ENCODE peak calls at places on chromosomes 5 and 9, in seven cellular contexts. A is brain microvascular endothelial cell, V is RWPE1, J is A549, T is psoas muscle, C is nephron progenitor cell, F is epithelial cell of esophagus. G is an unnamed sample.
A peak's percentile ranks its signal among the peaks of the same experiment; 100 is the strongest.

GRCh38 chr9:27470291-27470805 is 53.7 kb upstream of the IFNK start:
- DNase-seq in A (no peak), V (no peak), J (no peak), T (no peak), C (peak; percentile 18), F (no peak), G (no peak)

GRCh38 chr9:76181020-76181641 is 213.1 kb downstream of the RFK start:
- DNase-seq in A (peak; percentile 93), V (peak; percentile 48), J (peak; percentile 82), T (no peak), C (no peak), F (peak; percentile 92), G (peak; percentile 91)

GRCh38 chr9:19440823-19441580 is 32.2 kb downstream of the ACER2 start:
- DNase-seq in A (no peak), V (no peak), J (no peak), T (no peak), C (no peak), F (peak; percentile 11), G (no peak)

GRCh38 chr9:119688547-119688946 is 319.3 kb upstream of the BRINP1 start:
- DNase-seq in A (no peak), V (no peak), J (no peak), T (no peak), C (no peak), F (no peak), G (no peak)

GRCh38 chr5:15823413-15823812 is 323.4 kb downstream of the FBXL7 start:
- DNase-seq in A (no peak), V (no peak), J (no peak), T (no peak), C (no peak), F (no peak), G (no peak)

GRCh38 chr9:99253772-99254431 is 31.8 kb downstream of the SEC61B start:
- DNase-seq in A (no peak), V (no peak), J (no peak), T (no peak), C (no peak), F (peak; percentile 53), G (peak; percentile 72)

GRCh38 chr5:135832941-135833340 is 1.5 kb upstream of the SLC25A48 start:
- DNase-seq in A (no peak), V (no peak), J (no peak), T (peak; percentile 44), C (no peak), F (no peak), G (no peak)

GRCh38 chr5:42900734-42901133 is 89.0 kb upstream of the SELENOP start:
- DNase-seq in A (no peak), V (no peak), J (no peak), T (no peak), C (no peak), F (no peak), G (no peak)

GRCh38 chr5:116455061-116455460 is 119.6 kb downstream of the SEMA6A start:
- DNase-seq in A (peak; percentile 64), V (no peak), J (no peak), T (no peak), C (no peak), F (no peak), G (peak; percentile 15)

GRCh38 chr5:91006708-91007107 is 376.4 kb downstream of the ARRDC3 start:
- DNase-seq in A (no peak), V (no peak), J (no peak), T (no peak), C (no peak), F (no peak), G (no peak)

GRCh38 chr9:98491231-98491651 is 217.5 kb downstream of the GABBR2 start:
- DNase-seq in A (no peak), V (no peak), J (no peak), T (no peak), C (no peak), F (peak; percentile 17), G (no peak)

GRCh38 chr9:98222885-98223640 is 30.6 kb upstream of the CORO2A start:
- DNase-seq in A (peak; percentile 98), V (peak; percentile 100), J (peak; percentile 79), T (no peak), C (no peak), F (peak; percentile 99), G (peak; percentile 99)

GRCh38 chr5:953535-954449 is 54.8 kb upstream of the NKD2 start:
- DNase-seq in A (no peak), V (no peak), J (peak; percentile 42), T (no peak), C (no peak), F (no peak), G (no peak)

GRCh38 chr9:33465596-33466564 is 7.8 kb downstream of the NOL6 start:
- DNase-seq in A (no peak), V (no peak), J (no peak), T (peak; percentile 45), C (no peak), F (no peak), G (no peak)

GRCh38 chr5:91171322-91171721 is 211.8 kb downstream of the ARRDC3 start:
- DNase-seq in A (no peak), V (no peak), J (no peak), T (no peak), C (no peak), F (no peak), G (no peak)

GRCh38 chr9:127067603-127068220 is 54.7 kb downstream of the ANGPTL2 start:
- DNase-seq in A (no peak), V (peak; percentile 49), J (no peak), T (no peak), C (no peak), F (peak; percentile 93), G (peak; percentile 82)

GRCh38 chr5:20286512-20286911 is 298.5 kb upstream of the CDH18 start:
- DNase-seq in A (no peak), V (peak; percentile 43), J (peak; percentile 62), T (no peak), C (no peak), F (peak; percentile 81), G (peak; percentile 81)

GRCh38 chr9:74132986-74133385 is 364.1 kb upstream of the RORB start:
- DNase-seq in A (no peak), V (no peak), J (no peak), T (no peak), C (peak; percentile 4), F (no peak), G (no peak)

GRCh38 chr5:12016149-12016740 is 112.0 kb upstream of the CTNND2 start:
- DNase-seq in A (no peak), V (no peak), J (no peak), T (no peak), C (no peak), F (peak; percentile 40), G (peak; percentile 26)

GRCh38 chr9:124854822-124855221 is 1.6 kb downstream of the WDR38 start:
- DNase-seq in A (no peak), V (no peak), J (no peak), T (no peak), C (no peak), F (no peak), G (no peak)

GRCh38 chr5:55715519-55716078 is 3.5 kb upstream of the SLC38A9 start:
- DNase-seq in A (no peak), V (no peak), J (no peak), T (no peak), C (no peak), F (no peak), G (no peak)

GRCh38 chr5:55712023-55712859 is at the start of gene SLC38A9:
- DNase-seq in A (peak; percentile 93), V (peak; percentile 96), J (peak; percentile 93), T (peak; percentile 98), C (peak; percentile 95), F (peak; percentile 94), G (peak; percentile 87)

GRCh38 chr5:55714749-55715148 is 2.6 kb upstream of the SLC38A9 start:
- DNase-seq in A (no peak), V (no peak), J (no peak), T (no peak), C (no peak), F (no peak), G (no peak)

GRCh38 chr5:55713871-55714270 is 1.7 kb upstream of the SLC38A9 start:
- DNase-seq in A (no peak), V (no peak), J (no peak), T (no peak), C (no peak), F (no peak), G (no peak)

DNA sequence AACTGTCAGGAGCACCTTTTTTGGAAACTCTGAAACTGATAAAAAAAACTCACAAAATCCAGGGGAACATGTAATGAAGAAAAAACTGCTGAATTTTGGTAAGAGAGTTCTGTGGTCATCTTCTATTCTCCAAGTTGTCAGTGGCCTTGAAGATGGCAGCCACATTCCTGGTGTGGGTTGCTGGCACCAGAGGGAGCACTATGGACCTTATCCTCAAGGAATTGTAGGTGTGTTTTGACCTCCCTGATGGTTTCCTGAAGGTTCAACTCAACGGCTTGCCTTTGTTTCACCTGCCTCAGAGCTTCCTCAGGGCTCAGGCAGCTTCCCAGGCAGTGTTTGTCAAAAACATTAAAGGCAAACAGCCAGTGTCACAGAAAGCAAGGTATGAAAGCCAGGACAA is 2.2 kb upstream of the SLC38A9 start:
- DNase-seq in A (no peak), V (no peak), J (peak; percentile 45), T (no peak), C (no peak), F (peak; percentile 24), G (no peak)
- TF ChIP-seq CTCF in A (peak; percentile 32), V (no peak), J (peak; percentile 18), T (no peak), C (no peak), F (peak; percentile 26), G (peak; percentile 36)

DNA sequence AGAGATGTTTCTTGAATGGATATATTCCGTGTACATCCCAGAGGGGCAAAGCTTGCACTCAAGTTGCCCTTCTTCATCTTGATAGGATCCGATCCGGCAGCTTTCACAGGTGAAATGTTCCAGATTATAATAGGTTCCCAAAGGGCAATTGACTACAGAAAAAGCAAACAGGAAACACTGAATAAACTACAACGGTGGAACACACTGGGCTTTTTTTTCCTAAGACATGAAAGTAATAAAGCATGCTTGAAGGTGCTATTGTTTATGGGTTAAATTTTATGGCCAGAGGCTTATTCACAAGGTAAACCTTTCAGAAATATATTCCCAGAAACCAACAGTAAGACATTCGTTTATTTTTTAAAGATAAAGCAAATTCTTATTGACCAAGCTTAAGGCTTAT is 110.6 kb downstream of the SVEP1 start:
- DNase-seq in A (no peak), V (no peak), J (no peak), T (no peak), C (no peak), F (no peak), G (no peak)
- TF ChIP-seq CTCF in A (no peak), V (no peak), J (no peak), T (no peak), C (no peak), F (no peak), G (no peak)

GRCh38 chr5:119255571-119256356 is 100.1 kb upstream of the TNFAIP8 start:
- DNase-seq in A (no peak), V (no peak), J (peak; percentile 32), T (no peak), C (no peak), F (peak; percentile 85), G (peak; percentile 20)
- TF ChIP-seq CTCF in A (peak; percentile 33), V (no peak), J (no peak), T (no peak), C (no peak), F (peak; percentile 51), G (peak; percentile 61)

DNA sequence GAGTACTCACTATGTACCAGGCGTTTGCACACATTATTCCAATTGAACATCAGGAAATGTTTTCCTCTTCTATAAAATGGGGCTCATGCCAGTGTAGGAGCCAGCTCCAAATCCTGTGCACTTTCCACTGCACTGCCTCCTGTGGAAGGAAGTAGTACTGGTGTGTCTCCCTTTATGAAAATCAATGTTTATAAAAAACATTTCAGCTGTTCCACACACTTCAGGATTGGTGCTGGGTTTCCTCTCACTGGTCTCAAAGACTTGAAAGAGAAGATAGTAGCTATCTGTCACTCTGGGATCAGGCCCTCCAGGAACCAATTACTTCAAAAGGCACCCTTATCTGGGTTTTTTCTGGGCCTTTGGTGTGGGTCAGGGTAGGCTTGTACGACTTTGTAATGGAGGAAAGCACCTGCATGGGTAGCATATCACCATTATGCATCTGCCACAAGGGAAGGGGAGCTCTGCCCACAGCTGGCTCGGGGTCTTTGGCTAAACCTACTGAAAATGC is 32.5 kb downstream of the RAB14 start:
- DNase-seq in A (peak; percentile 14), V (peak; percentile 14), J (peak; percentile 31), T (no peak), C (no peak), F (peak; percentile 25), G (no peak)
- TF ChIP-seq CTCF in A (peak; percentile 69), V (peak; percentile 44), J (no peak), T (peak; percentile 25), C (peak; percentile 19), F (peak; percentile 58), G (peak; percentile 63)

G was measured in foreskin keratinocyte.